ENCODE peak calls at places on chromosomes 2 and 18, in nine cellular contexts. N, K, J, R, Y, G, W, H and C are unnamed samples.

GRCh38 chr2:240322231-240322955 is 113.1 kb upstream of the GPC1 start:
- DNase-seq in H (no peak), G (peak; percentile 18), K (peak; percentile 75), R (no peak), W (no peak), Y (no peak), N (no peak), J (no peak), C (peak; percentile 68)

GRCh38 chr2:5977477-5977876 is 285.3 kb downstream of the SOX11 start:
- DNase-seq in H (no peak), N (no peak), Y (no peak), R (no peak), K (peak; percentile 3), W (no peak), G (no peak), J (no peak), C (no peak)

GRCh38 chr2:216057688-216058193 is 23.9 kb downstream of the PECR start:
- DNase-seq in H (peak; percentile 94), N (no peak), K (peak; percentile 85), Y (peak; percentile 25), G (no peak), J (peak; percentile 51), R (no peak), W (peak; percentile 93), C (no peak)

GRCh38 chr2:72824224-72824842 is 1.5 kb downstream of the EXOC6B start:
- DNase-seq in W (peak; percentile 42), N (no peak), G (no peak), Y (no peak), J (peak; percentile 21), R (no peak), H (no peak), K (peak; percentile 50), C (no peak)

GRCh38 chr18:61541673-61542072 is 208.4 kb downstream of the CDH20 start:
- DNase-seq in G (no peak), H (no peak), R (no peak), N (no peak), K (no peak), Y (no peak), J (no peak), W (no peak), C (no peak)

GRCh38 chr2:207881902-207882301 is 112.2 kb upstream of the FZD5 start:
- DNase-seq in R (no peak), N (no peak), K (no peak), G (no peak), W (peak; percentile 30), H (no peak), Y (no peak), J (no peak), C (no peak)

GRCh38 chr18:78984941-78985784 is 5.5 kb downstream of the SALL3 start:
- DNase-seq in H (peak; percentile 16), K (peak; percentile 14), N (no peak), Y (no peak), R (no peak), W (peak; percentile 46), G (no peak), J (no peak), C (no peak)

GRCh38 chr2:108920686-108921085 is 68.3 kb downstream of the EDAR start:
- DNase-seq in H (no peak), R (no peak), J (no peak), K (no peak), G (no peak), Y (no peak), N (no peak), W (no peak), C (no peak)

GRCh38 chr2:10901160-10901559 is 10.6 kb upstream of the KCNF1 start:
- DNase-seq in W (no peak), K (no peak), R (no peak), H (no peak), J (no peak), Y (no peak), N (no peak), G (no peak), C (no peak)

GRCh38 chr2:74887445-74887951 is 53.6 kb downstream of the HK2 start:
- DNase-seq in W (peak; percentile 75), J (peak; percentile 27), K (peak; percentile 45), H (no peak), N (no peak), R (no peak), G (no peak), Y (no peak), C (no peak)

GRCh38 chr2:149492923-149493322 is 94.7 kb downstream of the MMADHC start:
- DNase-seq in N (no peak), H (no peak), J (no peak), K (no peak), W (no peak), R (no peak), G (no peak), Y (no peak), C (no peak)

GRCh38 chr2:130870161-130870485 is 33.4 kb downstream of the ARHGEF4 start:
- DNase-seq in N (no peak), K (no peak), Y (no peak), R (no peak), W (no peak), H (no peak), J (no peak), G (no peak), C (no peak)

GRCh38 chr2:102304711-102305591 is 6.4 kb upstream of the IL1RL1 start:
- DNase-seq in K (peak; percentile 53), Y (no peak), G (no peak), R (no peak), W (no peak), J (no peak), H (no peak), N (no peak), C (no peak)

GRCh38 chr2:12717191-12717987 is 653 bp downstream of the TRIB2 start:
- DNase-seq in K (peak; percentile 84), J (no peak), H (peak; percentile 67), N (peak; percentile 78), R (peak; percentile 53), W (peak; percentile 85), Y (peak; percentile 60), G (no peak), C (peak; percentile 47)

GRCh38 chr2:137674991-137675390 is 289.3 kb upstream of the HNMT start:
- DNase-seq in J (no peak), G (no peak), Y (no peak), H (no peak), R (no peak), W (no peak), N (no peak), K (no peak), C (no peak)

GRCh38 chr18:23921716-23922285 is 92.8 kb upstream of the TTC39C start:
- DNase-seq in Y (no peak), N (no peak), R (no peak), K (no peak), H (no peak), W (no peak), G (no peak), J (no peak), C (no peak)

GRCh38 chr18:43735570-43735969 is 458.3 kb upstream of the SYT4 start:
- DNase-seq in W (no peak), R (no peak), H (no peak), N (no peak), K (no peak), Y (no peak), G (no peak), J (no peak), C (no peak)

GRCh38 chr2:219219113-219219696 is 447 bp upstream of the ABCB6 start:
- DNase-seq in J (no peak), R (no peak), W (no peak), Y (no peak), K (no peak), N (no peak), H (no peak), G (no peak), C (no peak)
- H3K4me3 ChIP-seq in J (peak overlapping the region; percentile 64), R (peak overlapping the region; percentile 62), W (peak overlapping the region; percentile 48), Y (peak overlapping the region; percentile 53), K (peak overlapping the region; percentile 67), N (no peak overlapping the region), H (peak overlapping the region; percentile 85), G (peak overlapping the region; percentile 69), C (peak overlapping the region; percentile 74)

GRCh38 chr18:13823707-13824395 is at the start of gene MC5R:
- DNase-seq in H (peak; percentile 68), G (no peak), Y (peak; percentile 44), J (peak; percentile 12), R (peak; percentile 32), N (peak; percentile 65), W (peak; percentile 26), K (peak; percentile 56), C (no peak)
- H3K4me3 ChIP-seq in H (peak within 1 kb of the TSS; percentile 24), G (peak within 1 kb of the TSS; percentile 41), Y (peak within 1 kb of the TSS; percentile 48), J (peak within 1 kb of the TSS; percentile 17), R (peak within 1 kb of the TSS; percentile 45), N (no peak within 1 kb of the TSS), W (no peak within 1 kb of the TSS), K (peak within 1 kb of the TSS; percentile 38), C (peak within 1 kb of the TSS; percentile 58)

GRCh38 chr2:32611366-32611765 is 16.5 kb upstream of the TTC27 start:
- DNase-seq in J (no peak), R (no peak), G (no peak), N (no peak), Y (no peak), K (no peak), H (no peak), W (no peak), C (no peak)

GRCh38 chr2:32611771-32612170 is 16.1 kb upstream of the TTC27 start:
- DNase-seq in W (no peak), G (no peak), H (no peak), J (no peak), K (no peak), Y (no peak), N (no peak), R (no peak), C (no peak)

GRCh38 chr2:32617790-32618189 is 10.1 kb upstream of the TTC27 start:
- DNase-seq in G (no peak), J (no peak), N (no peak), W (no peak), R (no peak), Y (no peak), H (no peak), K (no peak), C (no peak)

GRCh38 chr2:32614069-32614468 is 13.8 kb upstream of the TTC27 start:
- DNase-seq in J (no peak), W (no peak), K (no peak), N (no peak), G (no peak), R (no peak), H (no peak), Y (no peak), C (no peak)
- H3K4me3 ChIP-seq in J (no peak overlapping the region), W (no peak overlapping the region), K (no peak overlapping the region), N (no peak overlapping the region), G (no peak overlapping the region), R (no peak overlapping the region), H (no peak overlapping the region), Y (no peak overlapping the region), C (no peak overlapping the region)

DNA sequence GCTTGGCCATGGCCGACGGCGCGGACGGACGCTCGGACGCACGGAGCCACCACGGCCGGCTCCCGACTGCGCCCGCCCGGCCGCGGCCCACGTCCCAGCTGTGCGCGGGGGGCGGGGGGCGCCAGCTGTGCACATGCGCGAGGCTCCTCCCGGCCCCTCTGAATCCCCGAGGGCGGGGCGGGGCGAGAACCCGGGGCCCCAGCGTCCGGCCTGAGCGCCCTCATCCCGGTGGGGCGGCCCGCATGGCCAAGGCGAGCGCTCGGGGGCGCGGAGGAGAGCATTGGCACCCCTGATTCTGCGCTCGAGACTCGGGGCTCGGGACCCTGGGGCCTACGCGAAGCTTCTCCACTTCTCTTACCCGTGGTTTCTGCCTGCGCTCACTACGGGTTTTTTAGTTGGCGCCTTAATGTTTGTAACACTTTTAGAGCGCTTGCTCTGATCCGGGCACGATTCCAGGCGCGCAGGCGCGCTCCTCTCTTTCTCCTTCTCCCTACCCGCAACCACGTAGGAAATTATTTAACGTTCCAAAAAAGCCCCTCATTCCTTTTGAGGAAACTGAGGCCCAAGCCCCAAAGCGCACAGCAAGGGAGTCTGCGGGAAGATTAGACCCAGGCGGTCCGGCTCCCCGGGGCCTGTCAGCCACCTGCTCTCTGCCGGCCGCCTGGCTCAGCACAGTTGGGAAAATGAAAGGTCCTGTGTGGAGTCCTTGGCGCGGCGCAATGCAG is at the start of gene PXDN:
- DNase-seq in R (peak; percentile 61), W (peak; percentile 79), J (no peak), H (no peak), Y (no peak), K (peak; percentile 81), G (no peak), N (no peak), C (no peak)
- H3K4me3 ChIP-seq in R (peak within 1 kb of the TSS; percentile 69), W (peak within 1 kb of the TSS; percentile 70), J (peak within 1 kb of the TSS; percentile 84), H (no peak within 1 kb of the TSS), Y (no peak within 1 kb of the TSS), K (peak within 1 kb of the TSS; percentile 77), G (peak within 1 kb of the TSS; percentile 77), N (peak within 1 kb of the TSS; percentile 89), C (peak within 1 kb of the TSS; percentile 66)